ENCODE peak calls at places on chromosomes 11 and 22, in six cellular contexts. O is brain microvascular endothelial cell, U is pancreas, K is caudate nucleus, D is mesendoderm, Z is colonic mucosa. C is an unnamed sample.

GRCh38 chr11:59600636-59601035 is 14.9 kb downstream of the OSBP start:
- DNase-seq in K (no peak), D (no peak), O (no peak), Z (no peak), U (no peak), C (no peak)

GRCh38 chr22:42258126-42258525 is 12.3 kb downstream of the TCF20 start:
- DNase-seq in D (peak), Z (no peak), K (no peak), O (no peak), U (no peak), C (no peak)

GRCh38 chr11:43923327-43924111 is 18.9 kb upstream of the C11orf96 start:
- DNase-seq in U (no peak), O (peak), Z (no peak), D (peak), K (no peak), C (no peak)

GRCh38 chr22:42947211-42947990 is 67.5 kb downstream of the PACSIN2 start:
- DNase-seq in Z (no peak), K (no peak), O (peak), D (peak), U (peak), C (no peak)

GRCh38 chr22:42366815-42367581 is 65.2 kb downstream of the NFAM1 start:
- DNase-seq in D (no peak), K (no peak), O (no peak), Z (no peak), U (no peak), C (no peak)

GRCh38 chr22:27135582-27135981 is 478.2 kb downstream of the MIAT start:
- DNase-seq in D (peak), U (no peak), O (peak), K (no peak), Z (no peak), C (no peak)

GRCh38 chr11:27287205-27287604 is 75.8 kb downstream of the CCDC34 start:
- DNase-seq in O (no peak), D (no peak), U (no peak), K (no peak), Z (no peak), C (no peak)

GRCh38 chr11:79219186-79220045 is 221.4 kb downstream of the TENM4 start:
- DNase-seq in K (no peak), O (no peak), D (no peak), Z (no peak), U (no peak), C (no peak)

GRCh38 chr11:105969756-105970155 is 52.3 kb downstream of the MSANTD4 start:
- DNase-seq in K (no peak), Z (no peak), U (no peak), D (no peak), O (no peak), C (no peak)

GRCh38 chr11:9906043-9906791 is 242.3 kb downstream of the SWAP70 start:
- DNase-seq in O (peak), U (no peak), Z (no peak), D (peak), K (no peak), C (no peak)

GRCh38 chr11:43072096-43072495 is 239.7 kb upstream of the API5 start:
- DNase-seq in D (peak), K (no peak), Z (no peak), O (no peak), U (no peak), C (no peak)

GRCh38 chr11:70581991-70582885 is 183.9 kb downstream of the CTTN start:
- DNase-seq in D (no peak), O (no peak), U (no peak), Z (no peak), K (no peak), C (peak)

GRCh38 chr11:117269856-117270255 is 21.3 kb upstream of the BACE1-AS start:
- DNase-seq in K (no peak), Z (no peak), U (no peak), D (peak), O (no peak), C (no peak)

GRCh38 chr11:129840236-129840635 is 24.6 kb downstream of the TMEM45B start:
- DNase-seq in K (no peak), O (no peak), Z (peak), D (no peak), U (no peak), C (no peak)

GRCh38 chr11:86743223-86744118 is 56.9 kb upstream of the PRSS23 start:
- DNase-seq in K (no peak), U (peak), D (peak), Z (peak), O (peak), C (no peak)

GRCh38 chr11:2259466-2259830 is 10.9 kb downstream of the ASCL2 start:
- DNase-seq in D (no peak), U (no peak), Z (peak), O (no peak), K (no peak), C (no peak)

GRCh38 chr11:2258501-2259465 is 11.6 kb downstream of the ASCL2 start:
- DNase-seq in Z (peak), D (no peak), U (no peak), O (no peak), K (no peak), C (no peak)

GRCh38 chr11:2256293-2256913 is 14.0 kb downstream of the ASCL2 start:
- DNase-seq in O (no peak), Z (no peak), K (no peak), D (no peak), U (no peak), C (no peak)

GRCh38 chr11:2259897-2260451 is 10.4 kb downstream of the ASCL2 start:
- DNase-seq in D (no peak), U (no peak), Z (peak), O (no peak), K (no peak), C (no peak)

DNA sequence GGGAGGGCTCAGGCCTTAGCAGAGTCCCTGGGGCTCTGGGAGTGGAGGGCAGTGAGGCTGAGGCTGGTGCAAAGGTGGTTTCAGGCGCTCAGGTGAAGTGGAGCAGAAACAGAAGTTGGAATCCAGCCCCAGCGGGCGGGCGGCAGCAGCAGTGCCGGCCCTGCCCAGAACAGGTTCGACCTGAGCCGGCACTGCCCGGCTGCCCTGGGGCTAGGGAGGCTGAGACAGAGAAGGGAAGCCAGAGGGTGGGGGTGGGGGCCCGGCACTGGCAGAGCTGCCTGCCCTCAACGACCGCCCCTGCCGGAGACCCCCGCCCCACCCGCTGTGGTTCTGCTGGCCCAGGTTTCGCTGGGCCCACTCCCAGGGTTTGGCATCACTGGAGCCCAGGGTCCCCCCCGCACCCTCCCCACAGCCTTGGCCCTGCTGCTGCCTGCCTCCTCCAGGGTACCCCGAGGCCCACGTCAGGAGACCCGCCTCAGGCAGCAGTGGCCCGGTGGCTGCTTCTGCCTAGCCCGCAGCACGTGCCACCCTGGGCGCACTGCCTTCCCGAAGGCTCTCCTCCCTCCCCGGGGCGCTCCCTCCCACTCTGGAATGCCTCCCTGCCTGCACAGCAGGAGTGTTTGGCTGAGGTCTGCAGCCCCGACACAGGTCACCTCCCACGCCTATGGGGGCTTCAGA is 13.2 kb downstream of the ASCL2 start:
- DNase-seq in U (no peak), O (no peak), K (no peak), Z (peak), D (no peak), C (peak)
- H3K27ac ChIP-seq in U (no peak), O (no peak), K (no peak), Z (no peak), D (no peak), C (no peak)

DNA sequence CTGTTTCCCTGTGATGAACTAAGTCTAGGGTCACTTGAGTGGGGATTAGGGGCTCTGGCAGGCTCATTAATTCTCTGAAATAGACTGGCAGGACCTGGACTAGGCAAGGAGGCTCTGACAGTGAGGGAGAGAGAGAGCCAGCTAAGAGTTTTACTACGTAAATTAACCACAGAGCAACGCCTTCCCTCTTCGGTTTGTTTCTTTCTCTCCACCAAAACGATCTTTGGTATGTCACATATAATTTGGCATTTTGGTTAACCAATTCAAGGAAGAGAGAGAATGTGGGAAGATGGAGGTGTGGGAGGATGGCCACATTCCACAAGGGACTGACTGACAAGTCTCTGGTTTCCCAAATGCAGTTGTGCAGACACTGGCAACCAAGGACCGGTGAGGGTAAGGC is 27.9 kb downstream of the ATG16L2 start:
- DNase-seq in U (no peak), D (no peak), O (no peak), K (no peak), Z (no peak), C (no peak)
- H3K27ac ChIP-seq in U (no peak), D (no peak), O (no peak), K (no peak), Z (no peak), C (no peak)

GRCh38 chr22:31898911-31899310 is 45.4 kb upstream of the YWHAH start:
- DNase-seq in Z (no peak), O (no peak), D (peak), U (no peak), K (no peak), C (no peak)
- H3K27ac ChIP-seq in Z (no peak), O (no peak), D (no peak), U (no peak), K (peak), C (no peak)

DNA sequence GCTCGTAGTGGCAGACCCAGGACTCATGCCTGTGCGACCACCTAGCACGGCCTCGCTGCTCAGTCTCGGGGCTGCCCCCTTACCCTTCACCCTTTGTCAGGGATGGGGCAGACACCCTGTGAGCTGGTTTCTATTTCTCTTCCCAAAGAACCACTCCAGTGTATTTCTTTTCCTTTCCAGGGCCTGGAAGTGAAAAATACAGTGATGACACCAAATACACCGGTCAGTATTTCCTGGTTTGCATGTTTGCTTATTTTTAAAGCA is 13.7 kb downstream of the TMEM121B start:
- DNase-seq in D (no peak), U (no peak), O (no peak), Z (no peak), K (no peak), C (no peak)
- H3K27ac ChIP-seq in D (no peak), U (no peak), O (no peak), Z (peak), K (peak), C (no peak)

GRCh38 chr11:76674517-76675400 is 4.2 kb upstream of the LRRC32 start:
- DNase-seq in O (no peak), K (no peak), Z (no peak), U (no peak), D (no peak), C (no peak)
- H3K27ac ChIP-seq in O (no peak), K (no peak), Z (no peak), U (no peak), D (no peak), C (no peak)

DNA sequence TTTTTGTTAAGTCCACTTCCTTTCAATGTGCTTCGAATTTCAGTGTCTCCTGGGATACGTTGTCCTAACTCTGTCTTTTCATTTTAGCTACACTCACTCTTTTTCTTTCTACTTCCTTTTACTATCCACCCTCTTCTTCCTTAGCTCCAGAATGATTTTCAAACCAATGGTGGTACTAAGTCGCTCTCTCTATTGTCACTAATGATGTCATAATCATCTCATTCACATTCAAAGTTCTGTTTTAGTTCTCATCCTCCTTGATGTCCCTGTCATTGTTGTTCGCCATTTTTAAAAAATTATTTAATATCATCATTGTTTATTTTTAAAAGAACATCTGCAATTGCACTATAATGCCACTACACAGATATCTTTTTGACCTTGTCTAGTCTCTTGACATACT is 47.3 kb downstream of the NNMT start:
- DNase-seq in K (no peak), U (no peak), Z (no peak), D (no peak), O (no peak), C (no peak)
- H3K27ac ChIP-seq in K (no peak), U (no peak), Z (no peak), D (no peak), O (no peak), C (no peak)

DNA sequence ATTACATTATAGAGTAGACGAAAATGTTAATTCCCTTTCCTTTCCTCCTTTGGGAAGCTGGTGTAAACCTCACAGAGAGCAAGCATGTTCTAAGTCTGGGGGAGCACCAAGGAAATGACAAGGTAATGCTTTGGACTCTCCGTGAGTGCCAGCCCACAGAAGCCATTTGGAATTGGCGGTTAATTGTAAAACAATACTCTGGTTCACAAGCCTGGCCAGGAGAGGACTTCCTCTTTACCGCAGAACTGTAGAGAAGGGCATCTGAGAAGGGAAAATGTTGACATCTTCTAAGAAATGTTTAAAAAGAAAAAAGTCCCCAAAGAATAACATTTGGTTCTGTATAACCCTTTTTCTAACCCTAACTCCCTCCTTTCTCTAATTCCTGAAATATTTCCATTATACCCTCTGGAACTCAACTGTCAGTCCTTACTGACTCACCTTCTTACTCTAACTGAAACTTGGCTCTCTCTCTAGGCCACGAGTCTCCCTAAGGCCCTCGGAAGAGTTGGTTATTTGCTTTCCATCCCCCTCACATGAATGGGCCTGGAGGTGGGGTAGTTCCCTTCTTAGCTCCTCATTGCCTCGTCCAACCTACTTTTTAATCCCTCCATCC is 379.8 kb downstream of the SOX6 start:
- DNase-seq in Z (no peak), U (no peak), O (no peak), D (no peak), K (no peak), C (no peak)
- H3K27ac ChIP-seq in Z (no peak), U (no peak), O (no peak), D (no peak), K (no peak), C (no peak)

GRCh38 chr22:50179937-50180726 is 5.6 kb upstream of the TRABD start:
- DNase-seq in D (no peak), U (peak), K (no peak), O (no peak), Z (no peak), C (no peak)
- H3K27ac ChIP-seq in D (no peak), U (no peak), K (no peak), O (no peak), Z (no peak), C (no peak)

GRCh38 chr11:95913830-95914229 is 10.1 kb downstream of the MTMR2 start:
- DNase-seq in K (no peak), O (no peak), D (no peak), Z (no peak), U (no peak), C (no peak)
- H3K27ac ChIP-seq in K (peak), O (peak), D (no peak), Z (no peak), U (no peak), C (no peak)

GRCh38 chr11:47004595-47005033 is 68.1 kb downstream of the CSTPP1 start:
- DNase-seq in Z (peak), O (peak), K (no peak), U (peak), D (no peak), C (peak)
- H3K27ac ChIP-seq in Z (peak), O (peak), K (peak), U (no peak), D (no peak), C (no peak)

C was measured in lower lobe of right lung.